ENCODE peak calls at places on chromosomes 2 and 18, in eight cellular contexts. One of them, this sample, is unnamed.

GRCh38 chr18:2994603-2995432 is 18.1 kb downstream of the LPIN2 start:
- DNase-seq in sigmoid colon: no peak
- DNase-seq in OCI-LY7: peak
- DNase-seq in lower lobe of right lung: no peak
- DNase-seq in Peyer's patch: no peak
- DNase-seq in endothelial cell: peak
- DNase-seq in lower leg skin: no peak
- DNase-seq in BJ: no peak
- DNase-seq in this sample: no peak

GRCh38 chr2:169331461-169331860 is 30.9 kb downstream of the LRP2 start:
- DNase-seq in sigmoid colon: no peak
- DNase-seq in BJ: no peak
- DNase-seq in endothelial cell: no peak
- DNase-seq in OCI-LY7: no peak
- DNase-seq in Peyer's patch: no peak
- DNase-seq in lower lobe of right lung: no peak
- DNase-seq in lower leg skin: no peak
- DNase-seq in this sample: no peak

GRCh38 chr18:79560861-79561210 is 118.8 kb upstream of the CTDP1 start:
- DNase-seq in lower leg skin: no peak
- DNase-seq in OCI-LY7: no peak
- DNase-seq in endothelial cell: no peak
- DNase-seq in BJ: no peak
- DNase-seq in sigmoid colon: no peak
- DNase-seq in Peyer's patch: no peak
- DNase-seq in lower lobe of right lung: no peak
- DNase-seq in this sample: no peak

GRCh38 chr18:31901063-31901462 is 41.9 kb downstream of the TRAPPC8 start:
- DNase-seq in endothelial cell: no peak
- DNase-seq in sigmoid colon: no peak
- DNase-seq in lower leg skin: no peak
- DNase-seq in Peyer's patch: no peak
- DNase-seq in lower lobe of right lung: no peak
- DNase-seq in OCI-LY7: no peak
- DNase-seq in BJ: no peak
- DNase-seq in this sample: no peak

GRCh38 chr2:178256382-178257053 is 62.2 kb downstream of the OSBPL6 start:
- DNase-seq in Peyer's patch: no peak
- DNase-seq in endothelial cell: no peak
- DNase-seq in OCI-LY7: no peak
- DNase-seq in sigmoid colon: no peak
- DNase-seq in lower lobe of right lung: no peak
- DNase-seq in lower leg skin: no peak
- DNase-seq in BJ: no peak
- DNase-seq in this sample: no peak

GRCh38 chr2:232385660-232386489 is 7.3 kb downstream of the ALPP start:
- DNase-seq in OCI-LY7: no peak
- DNase-seq in sigmoid colon: no peak
- DNase-seq in lower leg skin: no peak
- DNase-seq in Peyer's patch: no peak
- DNase-seq in endothelial cell: no peak
- DNase-seq in BJ: peak
- DNase-seq in lower lobe of right lung: peak
- DNase-seq in this sample: peak

GRCh38 chr18:39149211-39149806 is 1583.7 kb upstream of the CELF4 start:
- DNase-seq in sigmoid colon: no peak
- DNase-seq in endothelial cell: no peak
- DNase-seq in OCI-LY7: peak
- DNase-seq in Peyer's patch: no peak
- DNase-seq in lower leg skin: no peak
- DNase-seq in lower lobe of right lung: no peak
- DNase-seq in BJ: no peak
- DNase-seq in this sample: no peak

GRCh38 chr2:241741016-241741415 is 6.6 kb downstream of the D2HGDH start:
- DNase-seq in endothelial cell: no peak
- DNase-seq in sigmoid colon: no peak
- DNase-seq in lower leg skin: no peak
- DNase-seq in lower lobe of right lung: no peak
- DNase-seq in Peyer's patch: no peak
- DNase-seq in OCI-LY7: no peak
- DNase-seq in BJ: no peak
- DNase-seq in this sample: no peak

GRCh38 chr2:85935746-85936208 is 47.0 kb upstream of the ST3GAL5 start:
- DNase-seq in BJ: peak
- DNase-seq in Peyer's patch: no peak
- DNase-seq in lower leg skin: no peak
- DNase-seq in endothelial cell: no peak
- DNase-seq in lower lobe of right lung: no peak
- DNase-seq in sigmoid colon: no peak
- DNase-seq in OCI-LY7: no peak
- DNase-seq in this sample: no peak

GRCh38 chr2:200305797-200306718 is at the start of gene SPATS2L:
- DNase-seq in sigmoid colon: peak
- DNase-seq in endothelial cell: peak
- DNase-seq in BJ: peak
- DNase-seq in OCI-LY7: peak
- DNase-seq in Peyer's patch: peak
- DNase-seq in lower lobe of right lung: peak
- DNase-seq in lower leg skin: peak
- DNase-seq in this sample: peak

GRCh38 chr2:239942871-239943311 is 82.3 kb downstream of the NDUFA10 start:
- DNase-seq in lower leg skin: no peak
- DNase-seq in OCI-LY7: no peak
- DNase-seq in lower lobe of right lung: peak
- DNase-seq in sigmoid colon: peak
- DNase-seq in BJ: no peak
- DNase-seq in Peyer's patch: peak
- DNase-seq in endothelial cell: no peak
- DNase-seq in this sample: peak

GRCh38 chr2:8278709-8279354 is 403.0 kb upstream of the ID2 start:
- DNase-seq in lower lobe of right lung: no peak
- DNase-seq in lower leg skin: no peak
- DNase-seq in BJ: no peak
- DNase-seq in Peyer's patch: no peak
- DNase-seq in sigmoid colon: no peak
- DNase-seq in OCI-LY7: no peak
- DNase-seq in endothelial cell: no peak
- DNase-seq in this sample: no peak

GRCh38 chr2:29063056-29063455 is 11.3 kb downstream of the PCARE start:
- DNase-seq in OCI-LY7: no peak
- DNase-seq in lower lobe of right lung: peak
- DNase-seq in endothelial cell: no peak
- DNase-seq in lower leg skin: no peak
- DNase-seq in BJ: no peak
- DNase-seq in sigmoid colon: peak
- DNase-seq in Peyer's patch: no peak
- DNase-seq in this sample: no peak

GRCh38 chr2:217593732-217594131 is 409.1 kb downstream of the TNS1 start:
- DNase-seq in Peyer's patch: no peak
- DNase-seq in sigmoid colon: no peak
- DNase-seq in endothelial cell: no peak
- DNase-seq in BJ: no peak
- DNase-seq in lower leg skin: no peak
- DNase-seq in OCI-LY7: peak
- DNase-seq in lower lobe of right lung: no peak
- DNase-seq in this sample: no peak

GRCh38 chr2:98734157-98734556 is 3.2 kb upstream of the MGAT4A start:
- DNase-seq in endothelial cell: no peak
- DNase-seq in BJ: no peak
- DNase-seq in OCI-LY7: peak
- DNase-seq in lower leg skin: no peak
- DNase-seq in Peyer's patch: no peak
- DNase-seq in sigmoid colon: no peak
- DNase-seq in lower lobe of right lung: no peak
- DNase-seq in this sample: no peak

GRCh38 chr2:75481041-75481836 is 79.5 kb downstream of the EVA1A start:
- DNase-seq in sigmoid colon: no peak
- DNase-seq in lower leg skin: no peak
- DNase-seq in endothelial cell: no peak
- DNase-seq in BJ: no peak
- DNase-seq in lower lobe of right lung: no peak
- DNase-seq in Peyer's patch: no peak
- DNase-seq in OCI-LY7: peak
- DNase-seq in this sample: no peak

GRCh38 chr2:134271758-134272157 is 17.9 kb downstream of the MGAT5 start:
- DNase-seq in BJ: no peak
- DNase-seq in Peyer's patch: no peak
- DNase-seq in endothelial cell: no peak
- DNase-seq in lower lobe of right lung: no peak
- DNase-seq in OCI-LY7: no peak
- DNase-seq in lower leg skin: no peak
- DNase-seq in sigmoid colon: no peak
- DNase-seq in this sample: no peak

DNA sequence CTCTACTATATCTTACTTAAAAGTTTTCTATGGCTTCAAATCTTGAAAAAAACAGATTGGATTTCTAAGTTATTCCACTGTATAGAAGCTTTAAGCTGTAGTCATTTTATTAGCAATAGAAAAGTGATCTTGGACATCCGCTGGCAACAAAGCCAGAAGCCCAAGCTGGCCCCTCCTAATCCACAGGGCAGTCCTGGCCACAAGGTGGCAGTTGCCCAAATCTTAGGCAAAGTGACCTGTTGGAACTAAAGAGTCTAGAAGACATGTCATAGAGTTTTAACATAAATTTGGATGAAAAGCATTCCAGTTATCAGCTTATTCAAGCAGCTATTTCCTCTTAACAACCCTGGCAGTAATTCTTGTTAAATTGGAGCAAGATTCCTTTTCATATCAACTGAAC is 80.8 kb downstream of the SP3 start:
- DNase-seq in lower lobe of right lung: peak
- DNase-seq in sigmoid colon: peak
- DNase-seq in Peyer's patch: no peak
- DNase-seq in OCI-LY7: peak
- DNase-seq in BJ: no peak
- DNase-seq in lower leg skin: no peak
- DNase-seq in endothelial cell: peak
- DNase-seq in this sample: no peak
- TF ChIP-seq CTCF in lower lobe of right lung: peak
- TF ChIP-seq CTCF in sigmoid colon: peak
- TF ChIP-seq CTCF in Peyer's patch: peak
- TF ChIP-seq CTCF in OCI-LY7: peak
- TF ChIP-seq CTCF in BJ: peak
- TF ChIP-seq CTCF in lower leg skin: no peak
- TF ChIP-seq CTCF in endothelial cell: peak
- TF ChIP-seq CTCF in this sample: peak

DNA sequence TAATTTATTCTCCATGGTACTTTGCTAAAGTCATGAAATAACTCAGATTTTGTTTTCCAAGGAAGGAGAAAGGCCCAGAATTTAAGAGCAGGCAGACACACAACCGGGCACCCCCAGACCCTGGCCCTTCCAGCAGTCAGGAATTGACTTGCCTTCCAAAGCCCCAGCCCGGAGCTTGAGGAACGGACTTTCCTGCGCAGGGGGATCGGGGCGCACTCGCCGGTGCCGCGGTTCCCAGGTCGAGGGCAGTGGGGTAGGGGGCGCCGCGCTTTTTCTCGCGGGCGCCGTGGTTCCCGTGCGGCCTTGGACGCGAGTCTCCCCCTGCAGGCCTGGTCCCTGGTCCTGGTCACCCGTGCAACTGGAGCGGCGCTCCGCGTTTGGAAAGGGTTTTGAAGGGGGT is 1.2 kb downstream of the ZNF236 start:
- DNase-seq in sigmoid colon: peak
- DNase-seq in OCI-LY7: peak
- DNase-seq in lower leg skin: no peak
- DNase-seq in lower lobe of right lung: peak
- DNase-seq in endothelial cell: peak
- DNase-seq in BJ: no peak
- DNase-seq in Peyer's patch: peak
- DNase-seq in this sample: no peak
- TF ChIP-seq CTCF in sigmoid colon: peak
- TF ChIP-seq CTCF in OCI-LY7: peak
- TF ChIP-seq CTCF in lower leg skin: no peak
- TF ChIP-seq CTCF in lower lobe of right lung: no peak
- TF ChIP-seq CTCF in endothelial cell: no peak
- TF ChIP-seq CTCF in BJ: peak
- TF ChIP-seq CTCF in Peyer's patch: no peak
- TF ChIP-seq CTCF in this sample: peak

GRCh38 chr18:73514449-73514848 is 633.2 kb downstream of the FBXO15 start:
- DNase-seq in OCI-LY7: no peak
- DNase-seq in lower lobe of right lung: no peak
- DNase-seq in lower leg skin: no peak
- DNase-seq in endothelial cell: no peak
- DNase-seq in Peyer's patch: no peak
- DNase-seq in BJ: no peak
- DNase-seq in sigmoid colon: no peak
- DNase-seq in this sample: peak

GRCh38 chr18:73520229-73520628 is 627.4 kb downstream of the FBXO15 start:
- DNase-seq in OCI-LY7: no peak
- DNase-seq in lower leg skin: no peak
- DNase-seq in sigmoid colon: no peak
- DNase-seq in endothelial cell: peak
- DNase-seq in BJ: no peak
- DNase-seq in lower lobe of right lung: no peak
- DNase-seq in Peyer's patch: no peak
- DNase-seq in this sample: no peak
- TF ChIP-seq CTCF in OCI-LY7: no peak
- TF ChIP-seq CTCF in lower leg skin: no peak
- TF ChIP-seq CTCF in sigmoid colon: no peak
- TF ChIP-seq CTCF in endothelial cell: peak
- TF ChIP-seq CTCF in BJ: peak
- TF ChIP-seq CTCF in lower lobe of right lung: no peak
- TF ChIP-seq CTCF in Peyer's patch: no peak
- TF ChIP-seq CTCF in this sample: peak

GRCh38 chr18:46464926-46465655 is 191.9 kb downstream of the LOXHD1 start:
- DNase-seq in OCI-LY7: no peak
- DNase-seq in Peyer's patch: no peak
- DNase-seq in sigmoid colon: no peak
- DNase-seq in lower leg skin: no peak
- DNase-seq in BJ: no peak
- DNase-seq in endothelial cell: no peak
- DNase-seq in lower lobe of right lung: no peak
- DNase-seq in this sample: no peak
- TF ChIP-seq CTCF in OCI-LY7: no peak
- TF ChIP-seq CTCF in Peyer's patch: no peak
- TF ChIP-seq CTCF in sigmoid colon: no peak
- TF ChIP-seq CTCF in lower leg skin: no peak
- TF ChIP-seq CTCF in BJ: peak
- TF ChIP-seq CTCF in endothelial cell: peak
- TF ChIP-seq CTCF in lower lobe of right lung: no peak
- TF ChIP-seq CTCF in this sample: peak

GRCh38 chr2:71150082-71150816 is 19.8 kb downstream of the MPHOSPH10 start:
- DNase-seq in lower leg skin: no peak
- DNase-seq in OCI-LY7: no peak
- DNase-seq in lower lobe of right lung: no peak
- DNase-seq in BJ: no peak
- DNase-seq in sigmoid colon: no peak
- DNase-seq in Peyer's patch: no peak
- DNase-seq in endothelial cell: no peak
- DNase-seq in this sample: no peak
- TF ChIP-seq CTCF in lower leg skin: no peak
- TF ChIP-seq CTCF in OCI-LY7: no peak
- TF ChIP-seq CTCF in lower lobe of right lung: no peak
- TF ChIP-seq CTCF in BJ: no peak
- TF ChIP-seq CTCF in sigmoid colon: no peak
- TF ChIP-seq CTCF in Peyer's patch: no peak
- TF ChIP-seq CTCF in endothelial cell: no peak
- TF ChIP-seq CTCF in this sample: no peak

This sample was measured in chondrocyte.